ENCODE peak calls at places on chromosomes 6 and 20, in nine cellular contexts. I is right lobe of liver; F is heart left ventricle; E is CD4-positive, alpha-beta memory T cell; G is hepatocyte; L is GM06990; Z is astrocyte of the spinal cord; N is fibroblast of mammary gland; J is fibroblast of the aortic adventitia. R is an unnamed sample.

GRCh38 chr6:43926644-43927524 is 156.9 kb downstream of the VEGFA start:
- DNase-seq in Z (peak), L (no peak), I (no peak), F (no peak), E (no peak), N (peak), J (peak), G (peak), R (peak)

GRCh38 chr6:37496951-37497885 is 2.5 kb downstream of the CCDC167 start:
- DNase-seq in L (no peak), J (no peak), E (no peak), F (no peak), N (no peak), G (no peak), Z (no peak), I (no peak), R (no peak)

GRCh38 chr20:32278199-32278643 is 770 bp downstream of the KIF3B start:
- DNase-seq in G (no peak), F (no peak), L (peak), E (peak), J (peak), I (no peak), N (no peak), Z (no peak), R (peak)

GRCh38 chr20:32037929-32038328 is 14.1 kb upstream of the HCK start:
- DNase-seq in J (peak), E (no peak), I (no peak), G (no peak), L (no peak), F (no peak), Z (peak), N (peak), R (peak)

GRCh38 chr6:161079566-161080262 is 88.1 kb downstream of the MAP3K4 start:
- DNase-seq in I (no peak), N (peak), G (no peak), F (no peak), L (no peak), Z (peak), E (peak), J (peak), R (peak)

GRCh38 chr6:53546256-53546655 is 1.4 kb upstream of the GCLC start:
- DNase-seq in N (peak), J (peak), L (no peak), I (no peak), E (no peak), F (no peak), G (no peak), Z (no peak), R (peak)

GRCh38 chr6:150004101-150004782 is 21.1 kb downstream of the RAET1L start:
- DNase-seq in F (no peak), I (no peak), G (no peak), E (peak), Z (no peak), J (no peak), L (no peak), N (no peak), R (no peak)

GRCh38 chr6:36615018-36615761 is 21.0 kb downstream of the SRSF3 start:
- DNase-seq in Z (peak), I (peak), F (no peak), G (peak), E (peak), L (no peak), N (peak), J (peak), R (peak)

GRCh38 chr20:47733892-47734291 is 51.4 kb downstream of the SULF2 start:
- DNase-seq in G (no peak), I (no peak), Z (no peak), E (no peak), N (no peak), L (no peak), J (no peak), F (no peak), R (no peak)

GRCh38 chr6:29005183-29005885 is at the start of gene ZNF311:
- DNase-seq in F (no peak), J (peak), L (no peak), E (peak), I (peak), G (peak), N (peak), Z (peak), R (peak)

GRCh38 chr6:21856844-21857243 is 263.3 kb downstream of the SOX4 start:
- DNase-seq in G (no peak), Z (peak), F (no peak), N (peak), I (no peak), J (peak), L (no peak), E (no peak), R (peak)

GRCh38 chr6:2970753-2971419 is 481 bp downstream of the SERPINB6 start:
- DNase-seq in F (peak), E (peak), N (no peak), Z (peak), G (peak), I (peak), J (peak), L (no peak), R (peak)

GRCh38 chr6:2968600-2969135 is 2.7 kb downstream of the SERPINB6 start:
- DNase-seq in N (no peak), Z (no peak), J (no peak), G (no peak), I (no peak), L (no peak), F (no peak), E (no peak), R (no peak)

GRCh38 chr6:2969549-2969948 is 1.8 kb downstream of the SERPINB6 start:
- DNase-seq in J (no peak), Z (no peak), G (no peak), E (no peak), F (no peak), N (no peak), L (no peak), I (no peak), R (no peak)

GRCh38 chr6:2971420-2972218 is at the start of gene SERPINB6:
- DNase-seq in F (peak), J (peak), L (no peak), I (peak), E (peak), N (peak), Z (peak), G (peak), R (peak)

DNA sequence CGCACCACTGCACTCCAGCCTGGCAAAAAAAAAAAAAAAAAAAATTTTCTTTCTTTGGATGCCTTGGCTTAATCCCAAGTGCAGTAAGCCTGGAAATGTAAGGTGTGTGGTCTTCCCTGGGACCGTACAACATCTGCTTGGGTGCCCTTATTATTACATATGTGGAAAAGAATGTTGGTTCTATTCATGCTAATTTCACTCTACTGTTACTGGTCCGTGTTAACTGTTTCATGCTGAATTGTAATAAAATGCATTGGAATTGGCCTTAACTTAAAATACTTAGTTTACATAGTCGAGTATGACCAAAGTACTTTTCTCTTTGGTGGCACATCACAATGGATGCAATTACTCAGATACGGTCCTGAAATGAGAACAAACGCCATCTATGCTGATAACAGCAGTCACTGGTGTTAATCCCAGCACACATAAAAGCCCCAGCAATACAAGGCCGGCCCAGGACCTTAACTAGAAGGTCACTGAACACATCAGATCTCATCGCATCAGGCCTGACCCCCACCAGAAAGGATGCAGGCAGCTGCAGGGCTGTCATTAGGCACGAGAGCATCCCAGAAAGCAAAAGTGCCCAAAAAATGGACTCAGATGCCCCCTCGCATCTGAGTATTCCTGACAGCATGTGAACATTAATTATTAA is 1.2 kb downstream of the SERPINB6 start:
- DNase-seq in L (no peak), G (no peak), Z (peak), F (no peak), E (no peak), I (no peak), N (no peak), J (peak), R (no peak)
- H3K4me3 ChIP-seq in L (no peak), G (peak), Z (peak), F (peak), E (no peak), I (peak), N (peak), J (peak), R (no peak)

GRCh38 chr6:6736753-6737654 is 148.5 kb downstream of the LY86 start:
- DNase-seq in F (peak), I (no peak), E (no peak), Z (peak), G (peak), J (peak), N (peak), L (no peak), R (no peak)
- H3K4me3 ChIP-seq in F (peak), I (peak), E (no peak), Z (peak), G (no peak), J (peak), N (peak), L (no peak), R (no peak)

GRCh38 chr6:144033816-144034540 is 25.9 kb upstream of the PLAGL1 start:
- DNase-seq in J (peak), Z (peak), G (peak), E (no peak), I (no peak), L (no peak), N (peak), F (no peak), R (peak)

GRCh38 chr6:144036064-144036873 is 28.2 kb upstream of the PLAGL1 start:
- DNase-seq in L (peak), F (peak), I (no peak), J (peak), N (peak), Z (peak), G (peak), E (no peak), R (peak)
- H3K4me3 ChIP-seq in L (no peak), F (peak), I (peak), J (peak), N (no peak), Z (peak), G (no peak), E (no peak), R (no peak)

DNA sequence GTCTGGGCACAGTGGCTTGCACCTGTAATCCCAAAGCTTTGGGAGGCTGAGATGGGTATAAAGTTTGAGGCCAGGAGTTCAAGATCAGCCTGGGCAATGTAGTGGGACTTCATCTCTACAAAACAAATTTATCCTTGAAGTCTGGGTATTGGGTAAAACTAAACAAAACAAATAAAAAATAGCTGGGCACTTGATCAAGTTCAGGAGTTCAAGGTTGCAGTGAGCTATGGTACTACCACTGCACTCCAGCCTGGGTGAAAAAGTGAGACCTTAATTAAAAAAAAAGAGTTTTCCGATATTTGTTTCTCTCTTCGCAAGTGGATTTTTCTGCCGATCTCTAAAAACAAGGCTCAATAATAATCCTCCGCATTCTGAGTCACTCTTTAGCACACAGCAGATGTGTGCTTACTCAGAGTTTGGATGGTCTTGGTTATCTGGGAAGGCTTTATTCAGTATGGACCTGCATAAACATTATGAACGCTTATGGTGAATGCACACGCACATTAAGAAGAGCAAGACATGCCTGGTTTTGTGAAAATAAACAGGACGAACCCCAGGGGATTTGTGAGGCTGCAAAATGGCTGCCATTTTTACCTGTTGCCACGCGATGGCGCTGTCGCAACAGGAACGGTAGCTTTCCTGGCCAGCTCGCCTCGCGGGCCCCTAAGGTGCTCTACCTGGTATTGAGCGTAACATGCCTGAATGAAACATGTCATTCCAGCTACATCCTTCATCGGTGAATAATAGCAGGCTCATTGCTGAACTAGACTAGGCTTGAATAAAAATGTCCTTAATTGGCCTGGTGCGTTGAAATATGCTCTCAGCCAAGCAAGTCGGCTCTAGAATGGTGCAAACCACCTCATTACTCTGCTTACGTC is 6.0 kb downstream of the OPN5 start:
- DNase-seq in L (peak), I (peak), E (peak), F (peak), G (peak), N (peak), J (peak), Z (peak), R (peak)
- H3K4me3 ChIP-seq in L (no peak), I (peak), E (no peak), F (no peak), G (no peak), N (peak), J (peak), Z (no peak), R (no peak)

GRCh38 chr6:6942826-6943225 is 164.9 kb upstream of the RREB1 start:
- DNase-seq in L (peak), Z (peak), G (no peak), J (no peak), N (peak), I (no peak), F (peak), E (no peak), R (no peak)
- H3K4me3 ChIP-seq in L (no peak), Z (no peak), G (no peak), J (no peak), N (no peak), I (no peak), F (peak), E (no peak), R (no peak)